ENCODE peak calls at places on chromosomes 11 and 22, in seven cellular contexts. P is IMR-90, Z is ovary, X is adrenal gland, D is aorta, C is cardiac muscle cell, K is transverse colon. N is an unnamed sample.

GRCh38 chr22:41752011-41752975 is 48.2 kb upstream of the CCDC134 start:
- DNase-seq in P (no peak), Z (no peak), X (no peak), D (no peak), C (no peak), K (no peak), N (no peak)

GRCh38 chr11:6755303-6755952 is 16.3 kb downstream of the OR2AG2 start:
- DNase-seq in P (peak; percentile 34), Z (no peak), X (peak; percentile 41), D (no peak), C (peak; percentile 57), K (peak; percentile 10), N (no peak)

GRCh38 chr22:37138879-37139561 is 10.7 kb downstream of the IL2RB start:
- DNase-seq in P (no peak), Z (no peak), X (no peak), D (no peak), C (no peak), K (no peak), N (no peak)

GRCh38 chr22:27238935-27239510 is 562.5 kb downstream of the MN1 start:
- DNase-seq in P (peak; percentile 97), Z (peak; percentile 87), X (peak; percentile 48), D (peak; percentile 95), C (peak; percentile 100), K (no peak), N (no peak)

GRCh38 chr11:61120865-61121831 is 18.9 kb downstream of the CD5 start:
- DNase-seq in P (peak; percentile 34), Z (peak; percentile 45), X (peak; percentile 78), D (peak; percentile 44), C (peak; percentile 52), K (peak; percentile 45), N (no peak)

GRCh38 chr22:42462016-42462415 is 29.8 kb upstream of the NFAM1 start:
- DNase-seq in P (no peak), Z (no peak), X (no peak), D (no peak), C (no peak), K (no peak), N (no peak)

GRCh38 chr11:67617243-67617953 is 10.7 kb downstream of the NDUFV1 start:
- DNase-seq in P (no peak), Z (no peak), X (no peak), D (no peak), C (no peak), K (no peak), N (no peak)

GRCh38 chr11:119323532-119324033 is 6.7 kb upstream of the MCAM start:
- DNase-seq in P (peak; percentile 66), Z (peak; percentile 77), X (peak; percentile 90), D (peak; percentile 75), C (peak; percentile 78), K (peak; percentile 84), N (no peak)

GRCh38 chr22:35375031-35375430 is 5.9 kb upstream of the HMOX1 start:
- DNase-seq in P (peak; percentile 62), Z (no peak), X (no peak), D (no peak), C (peak; percentile 57), K (no peak), N (no peak)

GRCh38 chr22:33385611-33386010 is 327.4 kb upstream of the SYN3 start:
- DNase-seq in P (no peak), Z (no peak), X (no peak), D (no peak), C (no peak), K (no peak), N (no peak)

GRCh38 chr11:118227865-118228785 is 3.3 kb upstream of the JAML start:
- DNase-seq in P (no peak), Z (no peak), X (no peak), D (no peak), C (no peak), K (no peak), N (no peak)

GRCh38 chr11:65204646-65205601 is 23.2 kb downstream of the CAPN1 start:
- DNase-seq in P (peak; percentile 13), Z (no peak), X (peak; percentile 21), D (no peak), C (peak; percentile 53), K (no peak), N (peak; percentile 3)

GRCh38 chr11:115276182-115276581 is 228.0 kb downstream of the CADM1 start:
- DNase-seq in P (no peak), Z (no peak), X (no peak), D (no peak), C (no peak), K (no peak), N (no peak)

GRCh38 chr11:32034149-32034548 is 56.7 kb upstream of the RCN1 start:
- DNase-seq in P (peak; percentile 96), Z (no peak), X (no peak), D (no peak), C (peak; percentile 96), K (no peak), N (no peak)

GRCh38 chr11:35065566-35065965 is 73.4 kb upstream of the CD44 start:
- DNase-seq in P (peak; percentile 59), Z (no peak), X (no peak), D (no peak), C (no peak), K (no peak), N (no peak)

GRCh38 chr22:28203286-28203685 is 284.2 kb upstream of the PITPNB start:
- DNase-seq in P (no peak), Z (no peak), X (no peak), D (no peak), C (no peak), K (no peak), N (no peak)

GRCh38 chr11:12808519-12808918 is 134.3 kb downstream of the TEAD1 start:
- DNase-seq in P (peak; percentile 76), Z (no peak), X (no peak), D (no peak), C (peak; percentile 46), K (no peak), N (no peak)

DNA sequence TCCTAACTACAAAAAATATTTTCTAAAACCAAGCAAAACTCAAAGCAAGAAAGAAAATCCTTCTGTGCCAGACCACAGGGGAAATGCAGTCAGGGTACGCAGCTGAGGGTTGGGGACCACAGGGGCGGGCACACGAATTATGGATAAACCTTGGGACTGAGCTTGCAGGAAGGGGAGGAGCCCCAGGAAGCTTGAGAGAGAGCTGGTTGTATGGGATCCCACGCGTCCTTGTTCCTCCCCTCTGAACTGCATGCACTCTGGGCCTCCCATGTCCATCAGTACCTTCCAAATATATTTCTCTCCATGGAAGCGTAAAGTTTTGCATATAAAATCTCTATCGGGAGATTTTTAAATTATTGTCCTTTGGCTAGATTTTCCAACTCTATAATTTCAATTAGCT is 673.4 kb downstream of the TBC1D22A start:
- DNase-seq in P (no peak), Z (no peak), X (no peak), D (no peak), C (no peak), K (no peak), N (no peak)
- H3K9me3 ChIP-seq in P (peaks cover 30% of the 10 kb centered on the region), Z (no peaks in the 10 kb centered on the region), X (no peaks in the 10 kb centered on the region), D (peaks cover 4% of the 10 kb centered on the region), C (no peaks in the 10 kb centered on the region), K (no peaks in the 10 kb centered on the region), N (no peaks in the 10 kb centered on the region)

DNA sequence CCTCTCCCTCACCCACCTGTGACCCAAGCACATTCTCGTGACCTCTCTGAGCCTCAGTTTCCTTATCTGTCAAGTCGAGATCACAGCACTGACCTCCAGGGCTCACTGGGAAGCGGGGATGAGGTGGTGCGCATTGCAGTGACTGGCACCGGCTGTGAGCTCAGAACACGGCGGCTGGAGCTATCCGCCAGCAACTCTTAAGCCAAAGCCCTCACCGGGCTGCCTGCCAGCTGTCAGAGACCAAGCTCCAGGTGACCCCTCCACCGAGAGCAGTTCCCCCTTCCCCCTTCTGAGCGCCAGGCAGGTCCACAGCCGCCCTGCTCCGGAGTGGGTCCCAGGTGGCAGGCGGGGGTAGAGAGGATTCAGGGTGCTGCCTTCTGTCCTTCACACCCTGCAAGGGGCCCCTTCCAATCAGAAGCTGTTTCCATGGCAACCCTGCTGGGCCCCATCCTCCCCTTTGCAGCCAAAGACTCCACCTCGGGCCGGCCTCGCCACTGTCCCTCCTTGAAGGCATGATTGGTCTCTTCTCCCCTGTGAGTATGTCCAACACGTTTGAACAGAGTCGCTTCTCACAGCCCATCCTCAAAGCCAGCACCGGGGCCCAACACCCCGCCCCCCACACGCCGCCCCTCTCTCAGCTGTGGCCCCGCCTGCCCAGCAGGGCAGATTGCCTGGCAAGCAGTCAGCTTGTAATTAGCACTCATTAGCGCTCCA is 98.8 kb downstream of the WNT7B start:
- DNase-seq in P (no peak), Z (no peak), X (no peak), D (no peak), C (no peak), K (peak; percentile 3), N (no peak)
- H3K9me3 ChIP-seq in P (peaks cover 2% of the 10 kb centered on the region), Z (no peaks in the 10 kb centered on the region), X (peaks cover 3% of the 10 kb centered on the region), D (no peaks in the 10 kb centered on the region), C (no peaks in the 10 kb centered on the region), K (no peaks in the 10 kb centered on the region), N (no peaks in the 10 kb centered on the region)

GRCh38 chr22:48316876-48317250 is 1510.8 kb downstream of the BRD1 start:
- DNase-seq in P (no peak), Z (no peak), X (no peak), D (no peak), C (no peak), K (no peak), N (no peak)

GRCh38 chr22:48320048-48320655 is 1507.5 kb downstream of the BRD1 start:
- DNase-seq in P (no peak), Z (no peak), X (no peak), D (no peak), C (no peak), K (no peak), N (no peak)

GRCh38 chr22:48319321-48320047 is 1508.2 kb downstream of the BRD1 start:
- DNase-seq in P (no peak), Z (no peak), X (no peak), D (no peak), C (no peak), K (no peak), N (no peak)

GRCh38 chr22:48318173-48318572 is 1509.5 kb downstream of the BRD1 start:
- DNase-seq in P (no peak), Z (no peak), X (no peak), D (no peak), C (no peak), K (no peak), N (no peak)

GRCh38 chr22:48318575-48319320 is 1508.9 kb downstream of the BRD1 start:
- DNase-seq in P (no peak), Z (no peak), X (no peak), D (no peak), C (no peak), K (peak; percentile 0), N (no peak)
- H3K9me3 ChIP-seq in P (peaks cover 50% of the 10 kb centered on the region), Z (no peaks in the 10 kb centered on the region), X (no peaks in the 10 kb centered on the region), D (no peaks in the 10 kb centered on the region), C (no peaks in the 10 kb centered on the region), K (no peaks in the 10 kb centered on the region), N (no peaks in the 10 kb centered on the region)

GRCh38 chr22:49417833-49418232 is 409.8 kb downstream of the BRD1 start:
- DNase-seq in P (no peak), Z (no peak), X (no peak), D (no peak), C (no peak), K (no peak), N (no peak)
- H3K9me3 ChIP-seq in P (peaks cover 54% of the 10 kb centered on the region), Z (no peaks in the 10 kb centered on the region), X (no peaks in the 10 kb centered on the region), D (peaks cover 4% of the 10 kb centered on the region), C (no peaks in the 10 kb centered on the region), K (no peaks in the 10 kb centered on the region), N (no peaks in the 10 kb centered on the region)

DNA sequence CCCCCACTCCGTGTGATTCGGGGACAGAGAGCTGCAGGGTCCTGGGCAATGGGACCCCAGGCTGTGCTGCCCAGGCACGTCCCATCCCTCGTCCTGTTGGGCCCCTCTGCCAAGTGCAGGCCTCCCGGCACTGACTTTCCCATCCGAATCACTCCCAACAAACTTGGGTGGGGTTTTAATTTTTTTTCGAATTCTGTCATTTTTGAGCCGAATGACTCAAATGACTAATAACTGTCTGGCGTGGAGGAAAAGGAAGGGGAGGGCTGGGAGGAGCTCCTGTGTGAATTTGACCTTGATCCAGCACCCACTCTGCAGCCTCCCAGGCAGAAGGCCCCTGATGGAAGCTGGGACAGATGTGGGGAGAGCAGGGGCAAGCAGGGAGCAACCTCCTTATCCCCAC is 1173.2 kb downstream of the BRD1 start:
- DNase-seq in P (no peak), Z (no peak), X (no peak), D (no peak), C (no peak), K (no peak), N (no peak)
- H3K9me3 ChIP-seq in P (peaks cover 59% of the 10 kb centered on the region), Z (no peaks in the 10 kb centered on the region), X (no peaks in the 10 kb centered on the region), D (no peaks in the 10 kb centered on the region), C (no peaks in the 10 kb centered on the region), K (no peaks in the 10 kb centered on the region), N (no peaks in the 10 kb centered on the region)